ENCODE peak calls at places on chromosome 13, in six cellular contexts. Y is A549; J is cardiac fibroblast; S is IMR-90; M is stimulated activated CD4-positive, alpha-beta T cell treated with anti-CD3 and anti-CD28 coated beads, Interleukin-4, amount 100 ng/mL, for 4 hours; I is NCI-H1436. K is an unnamed sample.
A peak's percentile ranks its signal among the peaks of the same experiment; 100 is the strongest.

GRCh38 chr13:102361113-102361512 is 40.7 kb downstream of the FGF14 start:
- DNase-seq in J (no peak), I (no peak), M (no peak), Y (no peak), S (no peak), K (no peak)

GRCh38 chr13:97423300-97424045 is 10.5 kb upstream of the RAP2A start:
- DNase-seq in Y (no peak), J (peak; percentile 43), M (no peak), S (no peak), I (no peak), K (no peak)

GRCh38 chr13:94550030-94550738 is 45.8 kb downstream of the TGDS start:
- DNase-seq in J (peak; percentile 50), I (peak; percentile 35), S (peak; percentile 52), M (no peak), Y (peak; percentile 62), K (no peak)

GRCh38 chr13:45381196-45381595 is 37.0 kb downstream of the SLC25A30 start:
- DNase-seq in I (no peak), J (no peak), M (no peak), S (no peak), Y (no peak), K (no peak)

GRCh38 chr13:26872444-26873173 is 112.0 kb upstream of the GPR12 start:
- DNase-seq in J (peak; percentile 29), I (peak; percentile 12), S (peak; percentile 31), M (peak; percentile 39), Y (peak; percentile 8), K (peak; percentile 83)

GRCh38 chr13:21872795-21873194 is 201.9 kb downstream of the FGF9 start:
- DNase-seq in M (no peak), J (no peak), Y (no peak), S (peak; percentile 12), I (no peak), K (no peak)

GRCh38 chr13:48853381-48854102 is 122.2 kb upstream of the FNDC3A start:
- DNase-seq in Y (no peak), S (peak; percentile 67), J (peak; percentile 50), M (no peak), I (no peak), K (no peak)

GRCh38 chr13:27535546-27535945 is 84.8 kb downstream of the LNX2 start:
- DNase-seq in I (no peak), J (no peak), Y (no peak), M (no peak), S (no peak), K (no peak)

GRCh38 chr13:40974460-40975407 is 44.4 kb downstream of the ELF1 start:
- DNase-seq in Y (peak; percentile 25), I (peak; percentile 2), M (no peak), S (peak; percentile 66), J (peak; percentile 84), K (peak; percentile 43)

GRCh38 chr13:113855931-113856715 is 7.8 kb downstream of the GAS6 start:
- DNase-seq in J (no peak), I (no peak), M (no peak), Y (no peak), S (no peak), K (peak; percentile 0)